ENCODE peak calls at places on chromosomes 16 and 17, in six cellular contexts. One of them, this sample, is unnamed.

GRCh38 chr17:81574643-81574956 is 22.4 kb upstream of the FAAP100 start:
- DNase-seq in A549: no peak
- DNase-seq in HepG2: no peak
- DNase-seq in HCT116: no peak
- DNase-seq in HL-60: no peak
- DNase-seq in SK-N-SH: no peak
- DNase-seq in this sample: no peak

GRCh38 chr16:1435921-1436697 is 5.2 kb downstream of the PERCC1 start:
- DNase-seq in SK-N-SH: no peak
- DNase-seq in A549: no peak
- DNase-seq in HCT116: no peak
- DNase-seq in HL-60: no peak
- DNase-seq in HepG2: peak; percentile 51
- DNase-seq in this sample: peak; percentile 41

GRCh38 chr17:15278381-15278780 is 13.3 kb upstream of the PMP22 start:
- DNase-seq in A549: no peak
- DNase-seq in HepG2: no peak
- DNase-seq in HL-60: no peak
- DNase-seq in SK-N-SH: no peak
- DNase-seq in HCT116: no peak
- DNase-seq in this sample: peak; percentile 20

GRCh38 chr17:66375121-66375520 is 72.7 kb downstream of the PRKCA start:
- DNase-seq in A549: no peak
- DNase-seq in SK-N-SH: no peak
- DNase-seq in HCT116: no peak
- DNase-seq in HL-60: no peak
- DNase-seq in HepG2: no peak
- DNase-seq in this sample: no peak

GRCh38 chr16:28597692-28598261 is 927 bp upstream of the SULT1A2 start:
- DNase-seq in HL-60: no peak
- DNase-seq in SK-N-SH: no peak
- DNase-seq in HCT116: no peak
- DNase-seq in A549: no peak
- DNase-seq in HepG2: peak; percentile 91
- DNase-seq in this sample: peak; percentile 78

GRCh38 chr16:88315543-88316105 is 67.1 kb upstream of the ZNF469 start:
- DNase-seq in A549: peak; percentile 78
- DNase-seq in HCT116: peak; percentile 40
- DNase-seq in HepG2: peak; percentile 50
- DNase-seq in HL-60: no peak
- DNase-seq in SK-N-SH: no peak
- DNase-seq in this sample: no peak

GRCh38 chr17:48608921-48609505 is 1.8 kb downstream of the HOXB7 start:
- DNase-seq in HepG2: no peak
- DNase-seq in SK-N-SH: no peak
- DNase-seq in HCT116: no peak
- DNase-seq in HL-60: no peak
- DNase-seq in A549: no peak
- DNase-seq in this sample: no peak

GRCh38 chr16:14502256-14502875 is 127.7 kb downstream of the PARN start:
- DNase-seq in SK-N-SH: no peak
- DNase-seq in HL-60: no peak
- DNase-seq in HepG2: no peak
- DNase-seq in HCT116: no peak
- DNase-seq in A549: no peak
- DNase-seq in this sample: no peak

GRCh38 chr16:66588981-66589713 is 9.9 kb downstream of the CMTM2 start:
- DNase-seq in HL-60: peak; percentile 64
- DNase-seq in HepG2: peak; percentile 55
- DNase-seq in SK-N-SH: no peak
- DNase-seq in HCT116: no peak
- DNase-seq in A549: peak; percentile 42
- DNase-seq in this sample: peak; percentile 92

GRCh38 chr16:2039286-2040030 is 8.2 kb downstream of the NTHL1 start:
- DNase-seq in HL-60: no peak
- DNase-seq in HCT116: no peak
- DNase-seq in HepG2: peak; percentile 90
- DNase-seq in A549: peak; percentile 70
- DNase-seq in SK-N-SH: peak; percentile 83
- DNase-seq in this sample: no peak

GRCh38 chr17:82121660-82122629 is 23.9 kb upstream of the FASN start:
- DNase-seq in SK-N-SH: peak; percentile 55
- DNase-seq in HCT116: no peak
- DNase-seq in A549: no peak
- DNase-seq in HepG2: no peak
- DNase-seq in HL-60: no peak
- DNase-seq in this sample: no peak

GRCh38 chr17:73521376-73521775 is 122.9 kb downstream of the SDK2 start:
- DNase-seq in HepG2: no peak
- DNase-seq in HCT116: no peak
- DNase-seq in HL-60: no peak
- DNase-seq in A549: no peak
- DNase-seq in SK-N-SH: no peak
- DNase-seq in this sample: no peak

GRCh38 chr16:12539185-12539929 is 264.3 kb downstream of the CPPED1 start:
- DNase-seq in HepG2: no peak
- DNase-seq in HL-60: no peak
- DNase-seq in HCT116: no peak
- DNase-seq in SK-N-SH: no peak
- DNase-seq in A549: no peak
- DNase-seq in this sample: no peak

GRCh38 chr17:27896656-27897055 is 3.5 kb upstream of the LYRM9 start:
- DNase-seq in HCT116: no peak
- DNase-seq in HL-60: no peak
- DNase-seq in HepG2: no peak
- DNase-seq in A549: no peak
- DNase-seq in SK-N-SH: no peak
- DNase-seq in this sample: no peak

GRCh38 chr17:78185981-78186688 is 717 bp downstream of the TK1 start:
- DNase-seq in SK-N-SH: peak; percentile 73
- DNase-seq in HCT116: no peak
- DNase-seq in A549: peak; percentile 73
- DNase-seq in HepG2: no peak
- DNase-seq in HL-60: peak; percentile 78
- DNase-seq in this sample: no peak

GRCh38 chr16:56970934-56971767 is 9.4 kb downstream of the CETP start:
- DNase-seq in HCT116: no peak
- DNase-seq in HL-60: no peak
- DNase-seq in HepG2: no peak
- DNase-seq in SK-N-SH: no peak
- DNase-seq in A549: no peak
- DNase-seq in this sample: no peak

GRCh38 chr17:41793749-41794602 is 7.5 kb upstream of the JUP start:
- DNase-seq in HCT116: no peak
- DNase-seq in A549: no peak
- DNase-seq in HL-60: no peak
- DNase-seq in HepG2: peak; percentile 54
- DNase-seq in SK-N-SH: no peak
- DNase-seq in this sample: peak; percentile 93
- TF ChIP-seq REST in HCT116: no peak
- TF ChIP-seq REST in A549: no peak
- TF ChIP-seq REST in HL-60: no peak
- TF ChIP-seq REST in HepG2: no peak
- TF ChIP-seq REST in SK-N-SH: no peak
- TF ChIP-seq REST in this sample: no peak

GRCh38 chr16:11258553-11259287 is 2.7 kb upstream of the SOCS1 start:
- DNase-seq in A549: no peak
- DNase-seq in HL-60: no peak
- DNase-seq in HCT116: no peak
- DNase-seq in HepG2: peak; percentile 65
- DNase-seq in SK-N-SH: peak; percentile 50
- DNase-seq in this sample: no peak

GRCh38 chr16:11259655-11260595 is 3.9 kb upstream of the SOCS1 start:
- DNase-seq in SK-N-SH: no peak
- DNase-seq in HCT116: no peak
- DNase-seq in HL-60: no peak
- DNase-seq in HepG2: no peak
- DNase-seq in A549: no peak
- DNase-seq in this sample: no peak

GRCh38 chr16:11260596-11260966 is 4.6 kb upstream of the SOCS1 start:
- DNase-seq in SK-N-SH: no peak
- DNase-seq in A549: no peak
- DNase-seq in HCT116: no peak
- DNase-seq in HL-60: no peak
- DNase-seq in HepG2: no peak
- DNase-seq in this sample: peak; percentile 65

GRCh38 chr16:11257131-11257938 is 1.3 kb upstream of the SOCS1 start:
- DNase-seq in HCT116: peak; percentile 69
- DNase-seq in SK-N-SH: peak; percentile 85
- DNase-seq in A549: peak; percentile 91
- DNase-seq in HL-60: peak; percentile 58
- DNase-seq in HepG2: peak; percentile 85
- DNase-seq in this sample: peak; percentile 93

DNA sequence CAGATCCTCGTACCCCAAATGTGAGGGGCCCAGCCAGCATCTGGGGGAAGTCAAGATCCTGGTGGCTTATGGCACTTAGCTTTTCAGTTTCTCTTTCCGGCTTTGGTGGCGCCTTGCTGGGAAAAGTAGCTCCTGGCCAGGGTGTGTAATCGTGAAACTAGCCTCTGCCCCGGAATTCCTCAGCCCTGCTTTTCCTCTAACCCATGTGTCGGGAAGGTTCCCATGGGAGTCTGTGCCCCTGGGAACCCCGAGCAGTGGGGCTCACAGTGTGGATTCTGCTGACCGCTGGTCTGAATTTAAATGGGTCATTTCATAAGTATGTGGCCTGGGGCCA is 3.3 kb upstream of the SOCS1 start:
- DNase-seq in HepG2: no peak
- DNase-seq in A549: no peak
- DNase-seq in HCT116: no peak
- DNase-seq in HL-60: no peak
- DNase-seq in SK-N-SH: no peak
- DNase-seq in this sample: no peak
- H3K4me3 ChIP-seq in HepG2: peak overlapping the region; percentile 48
- H3K4me3 ChIP-seq in A549: no peak overlapping the region
- H3K4me3 ChIP-seq in HCT116: no peak overlapping the region
- H3K4me3 ChIP-seq in HL-60: no peak overlapping the region
- H3K4me3 ChIP-seq in SK-N-SH: no peak overlapping the region
- H3K4me3 ChIP-seq in this sample: no peak overlapping the region

GRCh38 chr17:39069114-39069756 is 82.2 kb downstream of the PLXDC1 start:
- DNase-seq in A549: peak; percentile 93
- DNase-seq in SK-N-SH: peak; percentile 69
- DNase-seq in HepG2: peak; percentile 46
- DNase-seq in HL-60: no peak
- DNase-seq in HCT116: no peak
- DNase-seq in this sample: peak; percentile 82
- TF ChIP-seq REST in A549: no peak
- TF ChIP-seq REST in SK-N-SH: no peak
- TF ChIP-seq REST in HepG2: no peak
- TF ChIP-seq REST in HL-60: no peak
- TF ChIP-seq REST in HCT116: no peak
- TF ChIP-seq REST in this sample: no peak

GRCh38 chr17:20157078-20157360 is 147.9 kb downstream of the SPECC1 start:
- DNase-seq in HCT116: no peak
- DNase-seq in HL-60: no peak
- DNase-seq in SK-N-SH: no peak
- DNase-seq in A549: no peak
- DNase-seq in HepG2: no peak
- DNase-seq in this sample: no peak
- H3K4me3 ChIP-seq in HCT116: peak overlapping the region; percentile 82
- H3K4me3 ChIP-seq in HL-60: no peak overlapping the region
- H3K4me3 ChIP-seq in SK-N-SH: peak overlapping the region; percentile 75
- H3K4me3 ChIP-seq in A549: peak overlapping the region; percentile 69
- H3K4me3 ChIP-seq in HepG2: peak overlapping the region; percentile 76
- H3K4me3 ChIP-seq in this sample: peak overlapping the region; percentile 99

This sample was measured in GM23338.